ENCODE peak calls at places on chromosomes 13 and 19, in five cellular contexts. F is left cardiac atrium, J is mesothelial cell of epicardium, U is KG1, Y is left ventricle myocardium inferior. T is an unnamed sample.

GRCh38 chr13:27573265-27573664 is 47.1 kb downstream of the LNX2 start:
- DNase-seq in F (no peak), J (no peak), U (no peak), Y (no peak), T (no peak)

GRCh38 chr13:26656919-26657318 is 99.4 kb downstream of the WASF3 start:
- DNase-seq in F (no peak), J (no peak), U (no peak), Y (no peak), T (no peak)

GRCh38 chr19:35272122-35272715 is 3.5 kb downstream of the USF2 start:
- DNase-seq in F (no peak), J (no peak), U (no peak), Y (no peak), T (no peak)

GRCh38 chr19:50190439-50190891 is 13.0 kb upstream of the MYH14 start:
- DNase-seq in F (no peak), J (no peak), U (no peak), Y (no peak), T (no peak)

GRCh38 chr19:9862897-9863296 is 27.8 kb downstream of the PIN1 start:
- DNase-seq in F (no peak), J (no peak), U (no peak), Y (no peak), T (no peak)

GRCh38 chr13:110713981-110714797 is 689 bp downstream of the ING1 start:
- DNase-seq in F (peak; percentile 54), J (no peak), U (no peak), Y (peak; percentile 49), T (peak; percentile 62)

GRCh38 chr13:99984463-99985242 is 3.1 kb downstream of the ZIC2 start:
- DNase-seq in F (no peak), J (no peak), U (no peak), Y (no peak), T (no peak)

GRCh38 chr19:48798937-48799336 is 11.9 kb downstream of the BCAT2 start:
- DNase-seq in F (no peak), J (no peak), U (no peak), Y (no peak), T (no peak)

GRCh38 chr13:36712785-36713184 is 39.0 kb downstream of the SERTM1 start:
- DNase-seq in F (no peak), J (no peak), U (no peak), Y (no peak), T (peak; percentile 75)